ENCODE peak calls at places on chromosome 6, in eight cellular contexts. K is K562, S is dorsolateral prefrontal cortex, O is RWPE2, G is cardiac fibroblast, C is fibroblast of mammary gland, V is NCI-H1105 treated with DMSO at 0.1 percent for 48 hours, D is activated T-cell treated with anti-CD3 and anti-CD28 coated beads for 1 hour. B is an unnamed sample.

GRCh38 chr6:129701721-129702455 is 8.1 kb downstream of the ARHGAP18 start:
- DNase-seq in K (no peak), S (no peak), O (no peak), G (peak), C (peak), V (no peak), D (no peak), B (no peak)

GRCh38 chr6:4084444-4085328 is 5.7 kb upstream of the FAM217A start:
- DNase-seq in K (no peak), S (no peak), O (no peak), G (no peak), C (no peak), V (peak), D (no peak), B (no peak)

GRCh38 chr6:92541457-92542060 is 877.8 kb downstream of the EPHA7 start:
- DNase-seq in K (no peak), S (no peak), O (no peak), G (no peak), C (no peak), V (no peak), D (no peak), B (no peak)

GRCh38 chr6:107118976-107119375 is 3.7 kb upstream of the BEND3 start:
- DNase-seq in K (peak), S (no peak), O (no peak), G (no peak), C (no peak), V (no peak), D (no peak), B (no peak)

GRCh38 chr6:33812669-33813068 is 8.9 kb upstream of the MLN start:
- DNase-seq in K (peak), S (no peak), O (no peak), G (peak), C (peak), V (no peak), D (peak), B (no peak)

GRCh38 chr6:168124161-168124560 is 45.1 kb upstream of the FRMD1 start:
- DNase-seq in K (no peak), S (no peak), O (no peak), G (no peak), C (no peak), V (no peak), D (no peak), B (no peak)

GRCh38 chr6:136095961-136096360 is 154.2 kb downstream of the MTFR2 start:
- DNase-seq in K (no peak), S (no peak), O (no peak), G (peak), C (peak), V (no peak), D (no peak), B (no peak)

GRCh38 chr6:54111341-54111740 is at the start of gene MLIP:
- DNase-seq in K (no peak), S (no peak), O (no peak), G (no peak), C (no peak), V (no peak), D (no peak), B (no peak)

GRCh38 chr6:129641344-129641743 is 68.6 kb downstream of the ARHGAP18 start:
- DNase-seq in K (no peak), S (no peak), O (no peak), G (peak), C (peak), V (no peak), D (no peak), B (no peak)

GRCh38 chr6:91538622-91539021 is 951.8 kb upstream of the MAP3K7 start:
- DNase-seq in K (no peak), S (no peak), O (no peak), G (no peak), C (no peak), V (no peak), D (no peak), B (no peak)

GRCh38 chr6:119129148-119129967 is 50.9 kb upstream of the FAM184A start:
- DNase-seq in K (peak), S (no peak), O (no peak), G (peak), C (peak), V (peak), D (no peak), B (no peak)

GRCh38 chr6:168347053-168347452 is 27.5 kb upstream of the DACT2 start:
- DNase-seq in K (no peak), S (no peak), O (no peak), G (no peak), C (no peak), V (no peak), D (no peak), B (no peak)

GRCh38 chr6:103699770-103700169 is 1159.9 kb downstream of the HACE1 start:
- DNase-seq in K (no peak), S (no peak), O (no peak), G (no peak), C (no peak), V (no peak), D (no peak), B (no peak)